ENCODE peak calls at places on chromosomes 1 and 21, in four cellular contexts. U is GM12891, M is GM12878, K is K562. J is an unnamed sample.

GRCh38 chr1:143497374-143497747 is 474.4 kb downstream of the FAM72C start:
- DNase-seq in U (no peak), M (no peak), K (no peak), J (no peak)

GRCh38 chr1:184150776-184151531 is 99.4 kb downstream of the TSEN15 start:
- DNase-seq in U (no peak), M (no peak), K (no peak), J (no peak)

GRCh38 chr1:11545793-11546192 is 66.8 kb downstream of the DISP3 start:
- DNase-seq in U (no peak), M (no peak), K (no peak), J (no peak)

GRCh38 chr1:210062033-210062432 is 124.0 kb downstream of the SYT14 start:
- DNase-seq in U (no peak), M (no peak), K (no peak), J (no peak)

GRCh38 chr1:22921452-22922126 is 51.1 kb downstream of the LACTBL1 start:
- DNase-seq in U (no peak), M (no peak), K (no peak), J (no peak)

GRCh38 chr1:109516872-109517271 is 7.3 kb upstream of the AMIGO1 start:
- DNase-seq in U (no peak), M (no peak), K (no peak), J (no peak)

GRCh38 chr1:185567006-185567405 is 167.2 kb upstream of the HMCN1 start:
- DNase-seq in U (no peak), M (no peak), K (no peak), J (peak)

GRCh38 chr1:109509176-109510134 is at the start of gene AMIGO1:
- DNase-seq in U (peak), M (no peak), K (peak), J (peak)

GRCh38 chr1:221740941-221741363 is 937 bp downstream of the DUSP10 start:
- DNase-seq in U (no peak), M (no peak), K (no peak), J (no peak)

GRCh38 chr1:228830185-228830953 is 95.1 kb downstream of the RHOU start:
- DNase-seq in U (no peak), M (no peak), K (no peak), J (no peak)

GRCh38 chr1:18681423-18681835 is 50.8 kb downstream of the PAX7 start:
- DNase-seq in U (peak), M (no peak), K (peak), J (peak)

GRCh38 chr1:39425151-39425550 is 66.3 kb upstream of the BMP8A start:
- DNase-seq in U (no peak), M (no peak), K (no peak), J (no peak)

GRCh38 chr21:44658913-44659595 is 1.3 kb downstream of the KRTAP12-3 start:
- DNase-seq in U (no peak), M (no peak), K (no peak), J (no peak)

GRCh38 chr21:38475519-38475918 is 22.8 kb downstream of the ERG start:
- DNase-seq in U (no peak), M (no peak), K (no peak), J (no peak)

GRCh38 chr1:245693116-245693515 is 538.3 kb downstream of the KIF26B start:
- DNase-seq in U (no peak), M (no peak), K (no peak), J (no peak)

GRCh38 chr21:42852925-42853570 is 26.3 kb downstream of the WDR4 start:
- DNase-seq in U (no peak), M (no peak), K (no peak), J (no peak)

GRCh38 chr1:11772458-11772857 is 10.5 kb downstream of the C1orf167 start:
- DNase-seq in U (no peak), M (no peak), K (no peak), J (no peak)

DNA sequence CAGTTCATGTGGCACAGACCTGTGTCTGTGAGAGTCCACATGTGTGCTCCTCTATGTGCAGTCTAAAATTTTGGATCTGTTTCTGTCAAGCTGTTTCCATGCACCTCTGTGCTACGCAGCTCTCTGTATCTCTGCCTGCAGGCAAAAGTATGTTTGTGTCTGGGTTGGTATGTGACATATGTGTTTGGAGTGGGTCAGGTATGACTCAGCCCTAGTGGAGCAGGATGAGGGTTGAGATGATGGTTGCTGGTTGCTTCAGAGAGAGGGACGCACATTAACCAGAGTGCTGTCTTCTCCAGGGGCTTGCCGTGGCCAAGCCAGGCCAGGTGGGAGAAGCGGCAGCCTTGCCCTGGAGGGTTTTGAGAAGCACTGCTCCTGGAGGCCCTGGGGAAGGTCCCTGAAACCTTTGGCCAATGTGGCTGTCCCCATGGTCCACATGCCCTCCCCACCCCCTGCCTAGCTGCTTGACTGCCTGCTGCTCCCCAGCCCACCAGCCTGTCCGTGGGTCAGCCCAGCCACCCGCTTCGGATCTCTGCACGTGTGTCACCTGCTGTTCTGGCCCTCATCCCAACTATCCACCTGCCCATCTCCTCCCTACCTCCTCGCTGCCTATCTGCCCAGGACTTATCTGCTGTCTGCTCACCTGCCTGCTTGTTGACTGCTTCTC is 4.1 kb upstream of the EVA1B start:
- DNase-seq in U (no peak), M (no peak), K (no peak), J (no peak)
- TF ChIP-seq SPI1 in U (no peak), M (no peak), K (no peak), J (no peak)

DNA sequence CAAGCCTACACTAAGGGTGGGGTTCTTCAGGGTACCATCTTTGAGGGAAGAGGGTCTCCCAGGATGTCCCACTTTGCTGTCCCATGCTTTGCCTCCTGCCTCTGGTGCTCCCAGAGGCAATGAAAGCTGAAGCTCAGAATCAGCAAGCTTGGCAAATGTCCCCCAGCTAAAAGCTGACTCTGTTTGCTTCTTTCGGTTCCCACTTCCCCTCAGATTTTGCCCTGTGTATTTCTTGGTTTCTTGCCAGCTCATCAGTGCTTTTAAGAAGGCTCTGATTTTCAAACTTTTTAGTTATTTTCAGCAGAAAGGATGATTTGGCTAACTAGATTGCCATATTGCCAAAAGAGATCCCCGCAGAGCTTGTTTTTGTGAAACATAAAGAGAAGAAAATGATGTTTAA is 33.1 kb upstream of the COG2 start:
- DNase-seq in U (no peak), M (peak), K (no peak), J (no peak)
- TF ChIP-seq SPI1 in U (peak), M (peak), K (no peak), J (no peak)

GRCh38 chr1:165152109-165152508 is 204.4 kb downstream of the LMX1A start:
- DNase-seq in U (no peak), M (no peak), K (no peak), J (no peak)

GRCh38 chr1:165147799-165148198 is 208.7 kb downstream of the LMX1A start:
- DNase-seq in U (no peak), M (no peak), K (no peak), J (no peak)

GRCh38 chr1:165152727-165153126 is 203.8 kb downstream of the LMX1A start:
- DNase-seq in U (no peak), M (no peak), K (peak), J (no peak)

DNA sequence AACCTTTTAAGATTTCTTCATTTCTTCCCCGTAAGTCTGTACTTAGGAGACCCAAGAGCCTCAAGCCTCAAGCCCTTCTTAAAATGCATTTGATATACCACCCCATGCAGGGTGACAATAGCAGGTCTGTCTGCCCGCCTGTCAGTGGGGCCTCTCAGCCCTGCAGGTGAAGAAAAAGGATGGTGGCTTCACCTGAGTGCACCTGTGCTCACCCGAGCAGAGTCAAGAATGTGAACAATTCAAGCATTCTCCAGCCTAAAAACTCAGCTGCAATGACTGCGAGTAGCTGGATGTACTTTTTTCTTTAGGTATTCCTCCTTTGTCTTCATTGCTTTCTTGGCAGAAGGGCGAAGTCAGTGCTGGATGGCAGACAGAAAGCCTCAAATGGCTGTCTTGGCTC is 203.3 kb downstream of the LMX1A start:
- DNase-seq in U (no peak), M (no peak), K (no peak), J (no peak)
- TF ChIP-seq SPI1 in U (no peak), M (no peak), K (no peak), J (no peak)

GRCh38 chr1:6724517-6725141 is 23.0 kb upstream of the DNAJC11 start:
- DNase-seq in U (no peak), M (no peak), K (peak), J (no peak)
- TF ChIP-seq SPI1 in U (no peak), M (no peak), K (no peak), J (no peak)